ENCODE peak calls at places on chromosome 5, in seven cellular contexts. J, V, Q, N, Z, Y and O are unnamed samples.

GRCh38 chr5:137236266-137236665 is 262.9 kb downstream of the SPOCK1 start:
- DNase-seq in J (no peak), V (no peak), Q (no peak), N (no peak), Z (no peak), Y (no peak), O (no peak)

GRCh38 chr5:130024006-130024405 is 119.7 kb downstream of the CHSY3 start:
- DNase-seq in J (no peak), V (no peak), Q (no peak), N (no peak), Z (no peak), Y (no peak), O (no peak)

GRCh38 chr5:159133041-159133741 is 33.5 kb upstream of the EBF1 start:
- DNase-seq in J (peak), V (peak), Q (peak), N (peak), Z (no peak), Y (peak), O (peak)

GRCh38 chr5:37889612-37890317 is 49.9 kb upstream of the GDNF start:
- DNase-seq in J (peak), V (peak), Q (no peak), N (no peak), Z (no peak), Y (peak), O (peak)

GRCh38 chr5:98969400-98969799 is 40.6 kb upstream of the CHD1 start:
- DNase-seq in J (no peak), V (no peak), Q (no peak), N (no peak), Z (no peak), Y (no peak), O (no peak)

GRCh38 chr5:159184858-159185381 is 24.4 kb downstream of the RNF145 start:
- DNase-seq in J (peak), V (peak), Q (peak), N (no peak), Z (no peak), Y (peak), O (no peak)

GRCh38 chr5:32690153-32690552 is 21.0 kb upstream of the NPR3 start:
- DNase-seq in J (no peak), V (peak), Q (no peak), N (no peak), Z (no peak), Y (no peak), O (no peak)

GRCh38 chr5:124599048-124599973 is 147.1 kb downstream of the ZNF608 start:
- DNase-seq in J (no peak), V (peak), Q (peak), N (no peak), Z (no peak), Y (peak), O (no peak)

GRCh38 chr5:42555797-42556196 is 132.6 kb downstream of the GHR start:
- DNase-seq in J (no peak), V (no peak), Q (no peak), N (no peak), Z (no peak), Y (no peak), O (peak)

GRCh38 chr5:159210306-159210722 is 961 bp upstream of the RNF145 start:
- DNase-seq in J (no peak), V (peak), Q (no peak), N (no peak), Z (no peak), Y (no peak), O (peak)

GRCh38 chr5:89342106-89342876 is 459.3 kb upstream of the MEF2C start:
- DNase-seq in J (peak), V (peak), Q (no peak), N (no peak), Z (no peak), Y (peak), O (no peak)

GRCh38 chr5:82467006-82467561 is 188.9 kb upstream of the RPS23 start:
- DNase-seq in J (no peak), V (peak), Q (peak), N (peak), Z (no peak), Y (no peak), O (no peak)

GRCh38 chr5:56323505-56323904 is 90.4 kb upstream of the ANKRD55 start:
- DNase-seq in J (peak), V (peak), Q (no peak), N (no peak), Z (no peak), Y (peak), O (peak)

GRCh38 chr5:85927632-85928031 is 690.1 kb upstream of the COX7C start:
- DNase-seq in J (no peak), V (no peak), Q (no peak), N (no peak), Z (no peak), Y (no peak), O (no peak)

GRCh38 chr5:177402271-177403043 is 2.0 kb upstream of the PFN3 start:
- DNase-seq in J (no peak), V (peak), Q (no peak), N (no peak), Z (no peak), Y (peak), O (peak)
- TF ChIP-seq CTCF in J (peak), V (peak), Q (peak), N (peak), Z (no peak), Y (peak), O (peak)

GRCh38 chr5:112160652-112161391 is 258.3 kb downstream of the EPB41L4A start:
- DNase-seq in J (peak), V (peak), Q (peak), N (peak), Z (peak), Y (peak), O (peak)

GRCh38 chr5:112165399-112165798 is 253.7 kb downstream of the EPB41L4A start:
- DNase-seq in J (no peak), V (no peak), Q (no peak), N (no peak), Z (no peak), Y (no peak), O (no peak)

GRCh38 chr5:112161392-112161748 is 257.7 kb downstream of the EPB41L4A start:
- DNase-seq in J (no peak), V (no peak), Q (no peak), N (no peak), Z (no peak), Y (no peak), O (no peak)

GRCh38 chr5:112165897-112166737 is 253.0 kb downstream of the EPB41L4A start:
- DNase-seq in J (no peak), V (no peak), Q (no peak), N (no peak), Z (no peak), Y (no peak), O (no peak)

DNA sequence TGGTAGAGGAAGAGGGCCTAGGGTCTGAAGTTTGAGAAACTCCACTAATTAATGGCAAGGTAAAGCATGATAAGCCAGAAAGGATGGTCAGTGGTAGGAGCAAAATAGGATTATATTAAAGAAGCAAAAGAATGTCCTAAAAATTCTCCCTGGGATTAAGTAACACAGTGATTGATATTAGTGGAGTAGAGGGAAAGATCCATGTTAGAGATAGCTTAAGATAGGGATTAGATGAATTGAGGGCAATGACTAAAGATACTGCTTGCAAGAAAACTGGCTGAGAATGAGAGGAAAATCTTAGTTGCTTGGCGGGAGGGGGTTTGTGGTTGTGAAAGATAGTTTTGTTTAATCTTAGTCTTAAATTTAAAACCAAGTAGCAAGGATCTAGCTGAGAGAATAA is 255.6 kb downstream of the EPB41L4A start:
- DNase-seq in J (no peak), V (no peak), Q (no peak), N (no peak), Z (no peak), Y (no peak), O (no peak)
- H3K27ac ChIP-seq in J (no peak), V (no peak), Q (no peak), N (no peak), Z (no peak), Y (no peak), O (no peak)

GRCh38 chr5:16736158-16736994 is 119.6 kb upstream of the RETREG1 start:
- DNase-seq in J (peak), V (peak), Q (peak), N (no peak), Z (no peak), Y (peak), O (peak)
- TF ChIP-seq CTCF in J (no peak), V (no peak), Q (no peak), N (no peak), Z (no peak), Y (no peak), O (no peak)

GRCh38 chr5:77204967-77205366 is 5.5 kb upstream of the PDE8B start:
- DNase-seq in J (no peak), V (no peak), Q (no peak), N (no peak), Z (no peak), Y (no peak), O (no peak)
- H3K27ac ChIP-seq in J (no peak), V (no peak), Q (no peak), N (no peak), Z (no peak), Y (no peak), O (no peak)

GRCh38 chr5:117590944-117591343 is 1016.3 kb upstream of the SEMA6A start:
- DNase-seq in J (no peak), V (peak), Q (no peak), N (no peak), Z (no peak), Y (peak), O (no peak)
- TF ChIP-seq CTCF in J (peak), V (peak), Q (no peak), N (peak), Z (no peak), Y (peak), O (no peak)

GRCh38 chr5:35859101-35859661 is 2.5 kb downstream of the IL7R start:
- DNase-seq in J (no peak), V (peak), Q (peak), N (no peak), Z (no peak), Y (peak), O (no peak)
- H3K27ac ChIP-seq in J (peak), V (peak), Q (no peak), N (no peak), Z (no peak), Y (peak), O (no peak)